ENCODE peak calls at places on chromosomes 13 and 19, in six cellular contexts. W is endothelial cell of umbilical vein, S is vagina, O is suprapubic skin, F is sigmoid colon, L is HCT116. X is an unnamed sample.

GRCh38 chr19:289651-290538 is 1.3 kb downstream of the PLPP2 start:
- DNase-seq in O (no peak), F (no peak), L (peak; percentile 74), W (peak; percentile 35), S (no peak), X (peak; percentile 66)

GRCh38 chr13:114142640-114143490 is 10.4 kb upstream of the RASA3 start:
- DNase-seq in L (no peak), W (no peak), O (no peak), F (peak; percentile 64), S (no peak), X (no peak)

GRCh38 chr19:58325623-58326022 is 1.2 kb upstream of the ZSCAN22 start:
- DNase-seq in W (no peak), L (no peak), O (no peak), F (no peak), S (no peak), X (no peak)

GRCh38 chr13:73200432-73200831 is 141.6 kb downstream of the KLF5 start:
- DNase-seq in F (no peak), L (no peak), W (no peak), S (no peak), O (no peak), X (no peak)

GRCh38 chr13:37755349-37755748 is 114.2 kb downstream of the TRPC4 start:
- DNase-seq in F (no peak), O (no peak), L (no peak), S (no peak), W (no peak), X (no peak)

GRCh38 chr13:60990032-60990733 is 425.5 kb downstream of the PCDH20 start:
- DNase-seq in F (no peak), W (no peak), L (no peak), O (no peak), S (no peak), X (peak; percentile 22)

GRCh38 chr13:101972191-101972590 is 429.7 kb downstream of the FGF14 start:
- DNase-seq in W (no peak), O (no peak), F (no peak), L (no peak), S (no peak), X (no peak)

GRCh38 chr13:34357435-34358232 is 539.7 kb downstream of the RFC3 start:
- DNase-seq in S (no peak), O (no peak), W (peak; percentile 72), F (no peak), L (no peak), X (no peak)

GRCh38 chr19:34969721-34970120 is 5.7 kb upstream of the ZNF792 start:
- DNase-seq in O (peak; percentile 58), W (no peak), S (no peak), L (no peak), F (no peak), X (no peak)

GRCh38 chr13:36718686-36719085 is 44.9 kb downstream of the SERTM1 start:
- DNase-seq in F (no peak), W (no peak), S (no peak), L (no peak), O (no peak), X (no peak)

GRCh38 chr19:43432866-43433673 is 18.4 kb downstream of the TEX101 start:
- DNase-seq in L (peak; percentile 51), O (no peak), W (peak; percentile 49), F (peak; percentile 68), S (no peak), X (peak; percentile 63)

GRCh38 chr13:33782631-33783030 is 35.3 kb upstream of the RFC3 start:
- DNase-seq in W (no peak), O (no peak), L (no peak), S (no peak), F (no peak), X (no peak)

GRCh38 chr19:39471756-39472536 is 8.7 kb upstream of the TIMM50 start:
- DNase-seq in O (no peak), L (no peak), S (no peak), F (no peak), W (no peak), X (no peak)

GRCh38 chr19:5480427-5480836 is 25.2 kb downstream of the ZNRF4 start:
- DNase-seq in F (no peak), O (no peak), W (peak; percentile 12), L (peak; percentile 28), S (no peak), X (no peak)

GRCh38 chr19:6233827-6234511 is 45.8 kb downstream of the MLLT1 start:
- DNase-seq in W (peak; percentile 28), S (no peak), F (no peak), L (no peak), O (no peak), X (peak; percentile 95)

GRCh38 chr13:109088101-109088500 is 458.7 kb downstream of the MYO16 start:
- DNase-seq in O (no peak), F (no peak), L (no peak), S (no peak), W (no peak), X (no peak)

GRCh38 chr19:39830847-39831246 is 3.1 kb downstream of the DYRK1B start:
- DNase-seq in F (no peak), S (no peak), L (no peak), W (no peak), O (no peak), X (no peak)

GRCh38 chr19:46955114-46955812 is 64.4 kb upstream of the NPAS1 start:
- DNase-seq in F (no peak), W (peak; percentile 75), O (no peak), L (no peak), S (no peak), X (no peak)

GRCh38 chr13:112968380-112968909 is 569 bp upstream of the MCF2L start:
- DNase-seq in O (peak; percentile 79), F (peak; percentile 64), L (no peak), S (no peak), W (no peak), X (peak; percentile 91)

GRCh38 chr13:112968910-112969691 is at the start of gene MCF2L:
- DNase-seq in O (peak; percentile 71), W (peak; percentile 10), L (no peak), F (peak; percentile 51), S (no peak), X (peak; percentile 71)

GRCh38 chr13:112966776-112967175 is 2.2 kb upstream of the MCF2L start:
- DNase-seq in O (peak; percentile 79), L (no peak), S (no peak), W (no peak), F (peak; percentile 32), X (no peak)

GRCh38 chr13:112969692-112970338 is 801 bp downstream of the MCF2L start:
- DNase-seq in O (peak; percentile 35), W (no peak), L (no peak), S (no peak), F (peak; percentile 17), X (no peak)

GRCh38 chr13:112967666-112968379 is 1.2 kb upstream of the MCF2L start:
- DNase-seq in F (peak; percentile 25), S (no peak), L (no peak), O (peak; percentile 41), W (no peak), X (no peak)
- H3K4me3 ChIP-seq in F (no peak overlapping the region), S (peak overlapping the region; percentile 53), L (peak overlapping the region; percentile 53), O (peak overlapping the region; percentile 62), W (no peak overlapping the region), X (no peak overlapping the region)

DNA sequence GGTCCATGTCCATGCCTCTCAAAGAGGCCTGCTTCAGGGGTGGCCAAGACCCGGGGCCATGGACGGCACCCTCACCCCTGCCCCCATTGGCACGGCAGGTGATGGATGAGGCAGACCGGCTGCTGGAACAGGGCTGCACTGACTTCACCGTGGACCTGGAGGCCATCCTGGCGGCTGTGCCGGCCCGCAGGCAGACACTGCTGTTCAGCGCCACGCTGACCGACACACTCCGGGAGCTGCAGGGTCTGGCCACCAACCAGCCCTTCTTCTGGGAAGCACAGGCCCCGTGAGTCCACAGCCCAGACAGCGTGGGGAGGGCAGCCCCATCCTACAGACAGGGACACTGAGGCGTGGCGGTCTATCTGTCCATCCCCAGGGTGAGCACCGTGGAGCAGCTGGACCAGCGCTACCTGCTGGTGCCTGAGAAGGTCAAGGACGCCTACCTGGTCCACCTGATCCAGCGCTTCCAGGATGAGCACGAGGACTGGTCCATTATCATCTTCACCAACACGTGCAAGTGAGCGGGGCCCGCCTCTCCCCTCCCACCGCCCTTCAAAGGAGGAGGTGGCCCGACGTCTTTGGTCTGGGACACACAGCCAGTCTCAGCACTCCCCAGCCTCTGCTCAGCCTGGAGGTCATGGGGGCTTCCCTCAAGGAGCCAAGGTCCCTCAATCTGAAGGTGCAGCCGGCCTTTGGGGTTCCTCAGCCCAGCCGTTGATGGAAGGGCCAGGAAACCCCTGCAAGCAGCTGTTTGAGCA is 2.9 kb downstream of the DDX49 start:
- DNase-seq in S (no peak), O (no peak), W (no peak), F (no peak), L (no peak), X (no peak)
- TF ChIP-seq POLR2AphosphoS5 in S (no peak), O (no peak), W (no peak), F (no peak), L (no peak), X (no peak)

DNA sequence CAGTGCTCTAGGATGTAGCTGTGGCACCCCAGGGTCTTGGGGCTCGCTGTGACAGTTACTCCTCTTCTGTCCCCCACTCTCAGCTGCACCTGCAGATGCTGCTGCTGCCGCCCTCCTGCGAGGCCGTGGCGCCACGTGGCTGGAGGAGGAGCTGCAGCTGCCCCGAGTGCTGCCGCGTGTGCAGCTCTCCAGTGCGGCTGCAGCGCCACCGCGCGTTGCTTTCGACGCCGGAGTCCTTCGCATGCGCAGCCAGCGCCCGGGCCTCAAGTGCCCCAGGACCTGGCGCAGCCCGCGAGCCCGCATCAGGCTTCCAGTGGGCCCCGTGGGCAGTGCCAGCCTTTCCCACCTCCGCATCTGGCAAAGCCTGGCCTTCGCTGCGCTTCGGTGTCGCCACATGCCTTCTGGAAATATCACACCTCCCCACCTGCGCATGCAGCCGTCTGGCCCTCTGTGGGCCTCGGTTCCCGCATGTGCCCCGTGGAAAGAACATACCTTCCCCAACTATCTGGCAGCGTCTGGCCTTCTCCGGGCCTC is 692 bp upstream of the ZNF580 start:
- DNase-seq in F (peak; percentile 83), O (no peak), W (peak; percentile 80), L (no peak), S (no peak), X (peak; percentile 78)
- H3K4me1 ChIP-seq in F (peaks cover 86% of the 10 kb centered on the region), O (peaks cover 85% of the 10 kb centered on the region), W (peaks cover 32% of the 10 kb centered on the region), L (peaks cover 26% of the 10 kb centered on the region), S (peaks cover 80% of the 10 kb centered on the region), X (peaks cover 66% of the 10 kb centered on the region)

GRCh38 chr19:50601407-50602088 is 33.3 kb upstream of the LRRC4B start:
- DNase-seq in L (no peak), F (no peak), O (no peak), W (no peak), S (no peak), X (no peak)

GRCh38 chr19:50602935-50603334 is 34.7 kb upstream of the LRRC4B start:
- DNase-seq in L (no peak), S (no peak), W (no peak), O (no peak), F (no peak), X (no peak)

GRCh38 chr19:50602089-50602422 is 33.8 kb upstream of the LRRC4B start:
- DNase-seq in W (no peak), L (no peak), O (no peak), S (no peak), F (no peak), X (no peak)

GRCh38 chr19:50607388-50607787 is 32.3 kb downstream of the SYT3 start:
- DNase-seq in O (no peak), W (no peak), S (no peak), L (no peak), F (no peak), X (no peak)

DNA sequence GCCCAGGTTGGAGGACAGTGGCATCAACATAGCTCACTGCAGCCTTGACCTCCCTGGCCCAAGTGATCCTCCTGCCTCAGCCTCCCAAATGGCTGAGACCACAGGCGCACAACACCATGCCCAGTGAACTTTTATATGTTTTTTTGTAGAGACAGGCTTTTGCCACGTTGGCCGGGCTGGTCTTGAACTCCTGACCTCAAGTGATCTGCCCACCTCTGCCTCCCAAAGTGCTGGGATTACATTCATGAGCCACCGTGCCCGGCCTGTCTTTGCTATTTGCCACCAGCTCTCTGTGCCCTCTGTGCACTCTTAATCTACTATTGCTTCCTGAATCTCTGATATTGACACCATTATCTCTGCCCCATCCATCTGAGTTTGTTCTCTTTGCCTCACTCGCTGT is 34.3 kb upstream of the LRRC4B start:
- DNase-seq in S (no peak), W (no peak), O (no peak), F (no peak), L (no peak), X (no peak)
- H3K4me3 ChIP-seq in S (no peak overlapping the region), W (no peak overlapping the region), O (no peak overlapping the region), F (no peak overlapping the region), L (no peak overlapping the region), X (no peak overlapping the region)